ENCODE peak calls at places on chromosomes 16 and 17, in six cellular contexts. T is posterior vena cava, N is right cardiac atrium, L is GM12891, M is HCT116, I is AG09309. K is an unnamed sample.

GRCh38 chr17:1714488-1714979 is 4.4 kb upstream of the TLCD2 start:
- DNase-seq in M (peak), I (peak), T (peak), N (peak), L (no peak), K (peak)

GRCh38 chr16:89749637-89750036 is 28.3 kb downstream of the ZNF276 start:
- DNase-seq in I (no peak), L (no peak), M (no peak), N (peak), T (no peak), K (no peak)

GRCh38 chr16:59971264-59971663 is 1237.1 kb upstream of the GOT2 start:
- DNase-seq in N (no peak), T (no peak), I (no peak), M (no peak), L (no peak), K (no peak)

GRCh38 chr16:50079741-50080140 is 14.0 kb downstream of the HEATR3 start:
- DNase-seq in N (no peak), M (no peak), L (no peak), T (no peak), I (no peak), K (no peak)

GRCh38 chr16:67356372-67356771 is 29.8 kb downstream of the LRRC36 start:
- DNase-seq in T (no peak), N (no peak), I (no peak), L (no peak), M (no peak), K (no peak)

GRCh38 chr16:29871822-29872546 is 9.0 kb upstream of the CDIPT start:
- DNase-seq in I (no peak), N (no peak), L (no peak), T (no peak), M (no peak), K (no peak)

GRCh38 chr17:59372138-59372751 is 40.8 kb downstream of the YPEL2 start:
- DNase-seq in N (no peak), M (no peak), I (peak), T (no peak), L (no peak), K (peak)

GRCh38 chr17:29495011-29495410 is 71.8 kb downstream of the ABHD15 start:
- DNase-seq in T (no peak), I (no peak), N (no peak), L (no peak), M (no peak), K (no peak)

GRCh38 chr16:4933871-4934395 is 3.0 kb downstream of the PPL start:
- DNase-seq in L (no peak), N (no peak), I (no peak), T (no peak), M (no peak), K (no peak)

GRCh38 chr17:50047488-50048126 is 8.3 kb upstream of the ITGA3 start:
- DNase-seq in T (peak), N (no peak), M (no peak), I (no peak), L (no peak), K (no peak)

GRCh38 chr17:6178959-6179358 is 108.8 kb downstream of the WSCD1 start:
- DNase-seq in T (no peak), M (no peak), L (no peak), N (no peak), I (no peak), K (no peak)

GRCh38 chr16:48444574-48444973 is 59.4 kb upstream of the SIAH1 start:
- DNase-seq in T (no peak), M (peak), L (no peak), N (no peak), I (peak), K (peak)